ENCODE peak calls at places on chromosomes 16 and 17, in six cellular contexts. One of them, this sample, is unnamed.

GRCh38 chr16:12349950-12350842 is 373.7 kb downstream of the SNX29 start:
- DNase-seq in GM03348: no peak
- DNase-seq in CD8-positive, alpha-beta T cell: no peak
- DNase-seq in posterior vena cava: no peak
- DNase-seq in MV-4-11: peak
- DNase-seq in iPS-NIHi11: no peak
- DNase-seq in this sample: no peak

GRCh38 chr16:1900452-1900774 is 17.8 kb downstream of the HS3ST6 start:
- DNase-seq in GM03348: no peak
- DNase-seq in CD8-positive, alpha-beta T cell: no peak
- DNase-seq in posterior vena cava: no peak
- DNase-seq in MV-4-11: no peak
- DNase-seq in iPS-NIHi11: no peak
- DNase-seq in this sample: peak

GRCh38 chr16:59632266-59632855 is 898.2 kb upstream of the GOT2 start:
- DNase-seq in GM03348: peak
- DNase-seq in CD8-positive, alpha-beta T cell: no peak
- DNase-seq in posterior vena cava: no peak
- DNase-seq in MV-4-11: no peak
- DNase-seq in iPS-NIHi11: no peak
- DNase-seq in this sample: no peak

GRCh38 chr17:78206298-78206697 is 7.8 kb upstream of the BIRC5 start:
- DNase-seq in GM03348: no peak
- DNase-seq in CD8-positive, alpha-beta T cell: no peak
- DNase-seq in posterior vena cava: no peak
- DNase-seq in MV-4-11: no peak
- DNase-seq in iPS-NIHi11: no peak
- DNase-seq in this sample: no peak

GRCh38 chr17:5418858-5419355 is 555 bp downstream of the NUP88 start:
- DNase-seq in GM03348: peak
- DNase-seq in CD8-positive, alpha-beta T cell: peak
- DNase-seq in posterior vena cava: no peak
- DNase-seq in MV-4-11: peak
- DNase-seq in iPS-NIHi11: peak
- DNase-seq in this sample: no peak

GRCh38 chr16:49514391-49514980 is 140.9 kb downstream of the C16orf78 start:
- DNase-seq in GM03348: no peak
- DNase-seq in CD8-positive, alpha-beta T cell: no peak
- DNase-seq in posterior vena cava: no peak
- DNase-seq in MV-4-11: no peak
- DNase-seq in iPS-NIHi11: no peak
- DNase-seq in this sample: peak

GRCh38 chr17:69500911-69501429 is 86.5 kb downstream of the MAP2K6 start:
- DNase-seq in GM03348: no peak
- DNase-seq in CD8-positive, alpha-beta T cell: no peak
- DNase-seq in posterior vena cava: no peak
- DNase-seq in MV-4-11: no peak
- DNase-seq in iPS-NIHi11: no peak
- DNase-seq in this sample: no peak

GRCh38 chr16:27511657-27512056 is 38.1 kb downstream of the GTF3C1 start:
- DNase-seq in GM03348: no peak
- DNase-seq in CD8-positive, alpha-beta T cell: no peak
- DNase-seq in posterior vena cava: no peak
- DNase-seq in MV-4-11: no peak
- DNase-seq in iPS-NIHi11: no peak
- DNase-seq in this sample: no peak

GRCh38 chr17:75877752-75878173 is 618 bp downstream of the TRIM47 start:
- DNase-seq in GM03348: peak
- DNase-seq in CD8-positive, alpha-beta T cell: peak
- DNase-seq in posterior vena cava: peak
- DNase-seq in MV-4-11: peak
- DNase-seq in iPS-NIHi11: peak
- DNase-seq in this sample: peak

GRCh38 chr16:67679935-67680897 is 13.6 kb downstream of the C16orf86 start:
- DNase-seq in GM03348: no peak
- DNase-seq in CD8-positive, alpha-beta T cell: no peak
- DNase-seq in posterior vena cava: no peak
- DNase-seq in MV-4-11: no peak
- DNase-seq in iPS-NIHi11: no peak
- DNase-seq in this sample: no peak

GRCh38 chr17:2107506-2107905 is 52.6 kb downstream of the HIC1 start:
- DNase-seq in GM03348: no peak
- DNase-seq in CD8-positive, alpha-beta T cell: no peak
- DNase-seq in posterior vena cava: no peak
- DNase-seq in MV-4-11: no peak
- DNase-seq in iPS-NIHi11: no peak
- DNase-seq in this sample: no peak

GRCh38 chr17:50660042-50660886 is 25.6 kb downstream of the ABCC3 start:
- DNase-seq in GM03348: peak
- DNase-seq in CD8-positive, alpha-beta T cell: no peak
- DNase-seq in posterior vena cava: no peak
- DNase-seq in MV-4-11: no peak
- DNase-seq in iPS-NIHi11: no peak
- DNase-seq in this sample: no peak

GRCh38 chr17:69907081-69907847 is 167.8 kb upstream of the KCNJ16 start:
- DNase-seq in GM03348: no peak
- DNase-seq in CD8-positive, alpha-beta T cell: no peak
- DNase-seq in posterior vena cava: no peak
- DNase-seq in MV-4-11: no peak
- DNase-seq in iPS-NIHi11: no peak
- DNase-seq in this sample: no peak

GRCh38 chr16:56814537-56815432 is 50.2 kb upstream of the SLC12A3 start:
- DNase-seq in GM03348: no peak
- DNase-seq in CD8-positive, alpha-beta T cell: no peak
- DNase-seq in posterior vena cava: no peak
- DNase-seq in MV-4-11: no peak
- DNase-seq in iPS-NIHi11: no peak
- DNase-seq in this sample: no peak

GRCh38 chr17:14409292-14409691 is 108.4 kb downstream of the HS3ST3B1 start:
- DNase-seq in GM03348: no peak
- DNase-seq in CD8-positive, alpha-beta T cell: no peak
- DNase-seq in posterior vena cava: no peak
- DNase-seq in MV-4-11: no peak
- DNase-seq in iPS-NIHi11: no peak
- DNase-seq in this sample: no peak

GRCh38 chr16:82061861-82062525 is 26.9 kb downstream of the HSD17B2 start:
- DNase-seq in GM03348: peak
- DNase-seq in CD8-positive, alpha-beta T cell: no peak
- DNase-seq in posterior vena cava: no peak
- DNase-seq in MV-4-11: peak
- DNase-seq in iPS-NIHi11: peak
- DNase-seq in this sample: peak

GRCh38 chr17:77247048-77247541 is 106.3 kb downstream of the SEC14L1 start:
- DNase-seq in GM03348: peak
- DNase-seq in CD8-positive, alpha-beta T cell: peak
- DNase-seq in posterior vena cava: peak
- DNase-seq in MV-4-11: peak
- DNase-seq in iPS-NIHi11: peak
- DNase-seq in this sample: peak

This sample was measured in D341Med.